ENCODE peak calls at places on chromosomes 12 and 14, in seven cellular contexts. S is nephron progenitor cell; C is uterus; G is suprapubic skin; J is fibroblast of lung; F is activated CD8-positive, alpha-beta T cell treated with anti-CD3 and anti-CD28 coated beads for 36 hours; E is fibroblast of villous mesenchyme. K is an unnamed sample.

GRCh38 chr14:22231022-22231421 is 358.0 kb downstream of the DAD1 start:
- DNase-seq in J (no peak), G (no peak), S (no peak), F (peak), E (no peak), C (no peak), K (peak)

GRCh38 chr12:64544371-64544770 is 65.9 kb upstream of the RASSF3 start:
- DNase-seq in G (no peak), C (no peak), F (no peak), J (no peak), E (no peak), S (no peak), K (no peak)

GRCh38 chr12:24993756-24994155 is 44.9 kb upstream of the BCAT1 start:
- DNase-seq in J (no peak), S (no peak), E (no peak), F (no peak), G (no peak), C (no peak), K (no peak)

GRCh38 chr14:103581954-103582703 is 19.4 kb downstream of the COA8 start:
- DNase-seq in S (no peak), E (no peak), C (no peak), F (no peak), J (no peak), G (peak), K (no peak)

GRCh38 chr12:118033902-118034301 is 17.4 kb downstream of the RFC5 start:
- DNase-seq in S (no peak), E (peak), J (peak), C (no peak), F (no peak), G (no peak), K (no peak)

GRCh38 chr14:68088463-68088862 is 268.9 kb downstream of the RAD51B start:
- DNase-seq in J (peak), F (peak), S (peak), E (no peak), G (no peak), C (peak), K (no peak)

GRCh38 chr14:96162741-96163140 is 41.9 kb upstream of the BDKRB2 start:
- DNase-seq in E (no peak), F (no peak), G (peak), C (no peak), J (peak), S (no peak), K (no peak)

GRCh38 chr12:122203968-122204828 is 689 bp downstream of the B3GNT4 start:
- DNase-seq in F (peak), J (no peak), S (peak), G (no peak), E (no peak), C (no peak), K (no peak)

GRCh38 chr12:107330901-107331431 is 237.6 kb upstream of the CRY1 start:
- DNase-seq in S (no peak), J (no peak), C (no peak), F (peak), E (no peak), G (no peak), K (no peak)

DNA sequence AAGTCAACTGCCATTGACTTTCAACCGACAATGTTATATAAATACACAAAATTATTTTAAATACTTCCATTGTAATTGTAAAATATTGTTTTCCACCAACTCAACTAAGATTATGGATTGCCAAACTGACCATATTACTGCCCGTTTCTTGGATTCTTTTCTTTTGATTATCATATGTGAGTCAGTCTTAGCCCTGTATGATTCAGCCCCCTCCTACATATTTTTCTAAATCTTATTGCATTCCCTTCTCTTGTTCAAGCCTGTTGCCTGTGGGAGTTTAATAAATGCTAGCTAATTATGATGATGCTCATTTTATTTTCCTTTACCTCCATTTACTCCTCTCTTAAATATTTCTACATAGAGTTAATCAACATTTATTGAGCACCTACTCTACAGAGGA is 6.8 kb downstream of the RASSF9 start:
- DNase-seq in S (no peak), G (no peak), F (no peak), E (no peak), C (no peak), J (no peak), K (no peak)
- TF ChIP-seq CTCF in S (no peak), G (no peak), F (no peak), E (no peak), C (no peak), J (no peak), K (no peak)

GRCh38 chr14:44783899-44784298 is 177.8 kb downstream of the KLHL28 start:
- DNase-seq in E (no peak), S (no peak), F (no peak), J (no peak), C (no peak), G (no peak), K (no peak)

GRCh38 chr14:44777567-44777966 is 184.2 kb downstream of the KLHL28 start:
- DNase-seq in J (no peak), F (no peak), S (no peak), G (no peak), C (no peak), E (no peak), K (no peak)

GRCh38 chr14:44782775-44783238 is 178.9 kb downstream of the KLHL28 start:
- DNase-seq in F (no peak), G (no peak), S (no peak), J (no peak), C (no peak), E (peak), K (no peak)

GRCh38 chr14:44775248-44775647 is 186.5 kb downstream of the KLHL28 start:
- DNase-seq in F (no peak), J (no peak), C (no peak), S (no peak), G (no peak), E (no peak), K (no peak)

GRCh38 chr14:44778562-44778961 is 183.2 kb downstream of the KLHL28 start:
- DNase-seq in J (peak), S (no peak), C (no peak), G (no peak), F (no peak), E (peak), K (no peak)
- TF ChIP-seq CTCF in J (no peak), S (no peak), C (no peak), G (no peak), F (no peak), E (no peak), K (no peak)

GRCh38 chr12:69585189-69586062 is at the start of gene CCT2:
- DNase-seq in E (peak), F (peak), C (peak), S (peak), G (peak), J (peak), K (peak)
- TF ChIP-seq CTCF in E (peak), F (peak), C (no peak), S (peak), G (peak), J (peak), K (peak)

GRCh38 chr12:49974231-49974675 is 1.5 kb downstream of the AQP6 start:
- DNase-seq in S (peak), E (peak), F (no peak), C (peak), G (no peak), J (peak), K (no peak)
- TF ChIP-seq CTCF in S (no peak), E (peak), F (no peak), C (peak), G (no peak), J (peak), K (no peak)

GRCh38 chr12:120628919-120629318 is 11.5 kb upstream of the CABP1 start:
- DNase-seq in G (no peak), S (peak), F (no peak), C (no peak), J (no peak), E (no peak), K (no peak)
- TF ChIP-seq CTCF in G (no peak), S (no peak), F (no peak), C (no peak), J (peak), E (no peak), K (no peak)

GRCh38 chr12:123907021-123907420 is 65.6 kb downstream of the CCDC92 start:
- DNase-seq in J (no peak), F (no peak), G (no peak), E (no peak), C (no peak), S (no peak), K (no peak)

GRCh38 chr12:123902821-123903220 is 69.8 kb downstream of the CCDC92 start:
- DNase-seq in G (no peak), E (no peak), J (no peak), C (no peak), S (no peak), F (no peak), K (no peak)

GRCh38 chr12:123903301-123904065 is 69.1 kb downstream of the CCDC92 start:
- DNase-seq in G (no peak), E (no peak), F (no peak), C (no peak), S (no peak), J (no peak), K (no peak)

GRCh38 chr12:123907726-123908476 is 64.7 kb downstream of the CCDC92 start:
- DNase-seq in J (no peak), G (no peak), E (peak), C (peak), S (peak), F (no peak), K (no peak)

DNA sequence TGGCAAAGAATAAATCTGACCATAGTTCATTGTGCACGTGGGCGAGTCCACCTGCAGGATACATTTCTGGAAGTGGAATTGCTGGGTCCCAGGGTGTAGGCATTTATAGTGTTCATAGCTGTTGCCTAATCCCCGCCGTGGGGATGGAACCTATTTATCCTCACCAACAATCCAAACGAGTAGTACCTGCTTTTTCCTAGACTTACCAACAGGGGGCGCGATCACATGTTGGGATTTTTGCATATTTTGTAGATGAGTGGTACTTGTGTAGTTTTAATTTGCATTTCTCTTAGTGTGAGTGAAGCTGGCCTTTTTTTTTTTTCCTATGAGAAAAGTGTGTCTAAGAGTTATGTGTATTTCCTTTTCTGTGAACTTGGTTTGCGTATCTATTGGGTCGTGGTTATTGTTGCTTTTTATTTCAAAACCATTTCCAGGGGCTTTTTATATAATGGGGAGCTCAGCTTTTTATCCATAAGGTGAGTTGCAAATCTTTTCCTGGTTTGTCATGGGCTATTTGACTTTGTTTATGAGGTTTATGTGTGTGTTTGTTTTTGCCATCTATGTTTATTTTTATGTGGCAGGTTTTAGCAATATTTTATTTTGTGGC is 67.2 kb downstream of the CCDC92 start:
- DNase-seq in J (peak), E (peak), S (peak), G (no peak), F (peak), C (peak), K (peak)
- TF ChIP-seq CTCF in J (peak), E (peak), S (peak), G (peak), F (peak), C (peak), K (peak)